ENCODE peak calls at places on chromosomes 16 and 17, in ten cellular contexts. M is neural progenitor cell; N is mucosa of descending colon; B is CD8-positive, alpha-beta T cell; P is stomach; I is GM12865; Z is effector memory CD4-positive, alpha-beta T cell; G is NB4; T is neuronal stem cell; S is LNCaP clone FGC. C is an unnamed sample.

GRCh38 chr16:87841608-87842208 is 27.6 kb downstream of the SLC7A5 start:
- DNase-seq in M (no peak), N (no peak), B (no peak), P (peak), I (no peak), Z (no peak), G (no peak), T (no peak), S (no peak), C (no peak)

GRCh38 chr17:32487460-32488176 is 825 bp downstream of the CDK5R1 start:
- DNase-seq in M (peak), N (peak), B (peak), P (no peak), I (peak), Z (no peak), G (no peak), T (peak), S (peak), C (no peak)

GRCh38 chr17:67520282-67520906 is 143.3 kb downstream of the PITPNC1 start:
- DNase-seq in M (no peak), N (no peak), B (no peak), P (no peak), I (peak), Z (no peak), G (peak), T (no peak), S (no peak), C (no peak)

GRCh38 chr16:84874553-84874952 is 54.8 kb downstream of the CRISPLD2 start:
- DNase-seq in M (no peak), N (no peak), B (no peak), P (no peak), I (no peak), Z (no peak), G (no peak), T (no peak), S (no peak), C (no peak)

GRCh38 chr17:79185671-79186070 is 111.0 kb downstream of the ENGASE start:
- DNase-seq in M (no peak), N (no peak), B (no peak), P (no peak), I (no peak), Z (no peak), G (no peak), T (no peak), S (no peak), C (no peak)

GRCh38 chr17:62193297-62193696 is 128.2 kb upstream of the MED13 start:
- DNase-seq in M (no peak), N (no peak), B (no peak), P (no peak), I (no peak), Z (no peak), G (no peak), T (no peak), S (no peak), C (no peak)

GRCh38 chr17:60252459-60252858 is 102.7 kb downstream of the CA4 start:
- DNase-seq in M (no peak), N (no peak), B (no peak), P (no peak), I (no peak), Z (no peak), G (no peak), T (no peak), S (no peak), C (no peak)

GRCh38 chr17:75539969-75540729 is 14.7 kb downstream of the LLGL2 start:
- DNase-seq in M (no peak), N (no peak), B (no peak), P (no peak), I (no peak), Z (no peak), G (no peak), T (no peak), S (no peak), C (no peak)

GRCh38 chr16:69906838-69907301 is 44.3 kb upstream of the CLEC18A start:
- DNase-seq in M (no peak), N (no peak), B (no peak), P (no peak), I (no peak), Z (no peak), G (no peak), T (no peak), S (no peak), C (no peak)

GRCh38 chr17:56973520-56973919 is 4.4 kb upstream of the SCPEP1 start:
- DNase-seq in M (no peak), N (no peak), B (no peak), P (no peak), I (no peak), Z (no peak), G (no peak), T (no peak), S (peak), C (no peak)

GRCh38 chr17:9850151-9850550 is 24.4 kb downstream of the GLP2R start:
- DNase-seq in M (no peak), N (no peak), B (no peak), P (no peak), I (no peak), Z (no peak), G (no peak), T (no peak), S (no peak), C (no peak)

GRCh38 chr17:30920683-30921543 is 832 bp upstream of the ADAP2 start:
- DNase-seq in M (no peak), N (no peak), B (no peak), P (no peak), I (no peak), Z (no peak), G (no peak), T (no peak), S (no peak), C (no peak)

GRCh38 chr16:54432481-54433229 is 146.1 kb upstream of the IRX3 start:
- DNase-seq in M (peak), N (no peak), B (no peak), P (no peak), I (no peak), Z (no peak), G (no peak), T (peak), S (no peak), C (no peak)

GRCh38 chr16:25177831-25178688 is 38.7 kb upstream of the AQP8 start:
- DNase-seq in M (no peak), N (peak), B (no peak), P (no peak), I (no peak), Z (no peak), G (peak), T (no peak), S (no peak), C (no peak)

GRCh38 chr17:65332375-65332774 is 195.2 kb downstream of the RGS9 start:
- DNase-seq in M (no peak), N (no peak), B (no peak), P (no peak), I (no peak), Z (no peak), G (no peak), T (no peak), S (no peak), C (no peak)

GRCh38 chr16:23694707-23695373 is 16.2 kb downstream of the PLK1 start:
- DNase-seq in M (peak), N (no peak), B (no peak), P (no peak), I (peak), Z (no peak), G (no peak), T (peak), S (no peak), C (no peak)

GRCh38 chr16:3669067-3669466 is 14.6 kb downstream of the DNASE1 start:
- DNase-seq in M (no peak), N (no peak), B (no peak), P (no peak), I (no peak), Z (no peak), G (peak), T (no peak), S (no peak), C (no peak)

GRCh38 chr17:8292639-8293395 is 2.4 kb downstream of the SLC25A35 start:
- DNase-seq in M (no peak), N (no peak), B (no peak), P (no peak), I (peak), Z (no peak), G (peak), T (no peak), S (no peak), C (no peak)

GRCh38 chr17:8289103-8289397 is 580 bp downstream of the RANGRF start:
- DNase-seq in M (peak), N (peak), B (no peak), P (no peak), I (no peak), Z (no peak), G (no peak), T (no peak), S (no peak), C (no peak)

GRCh38 chr17:8294814-8295316 is 335 bp downstream of the SLC25A35 start:
- DNase-seq in M (peak), N (no peak), B (no peak), P (no peak), I (peak), Z (no peak), G (no peak), T (no peak), S (no peak), C (no peak)

GRCh38 chr17:8290043-8290442 is 1.6 kb downstream of the RANGRF start:
- DNase-seq in M (no peak), N (no peak), B (no peak), P (no peak), I (no peak), Z (no peak), G (peak), T (no peak), S (no peak), C (no peak)

GRCh38 chr17:8294361-8294760 is 839 bp downstream of the SLC25A35 start:
- DNase-seq in M (no peak), N (peak), B (no peak), P (no peak), I (no peak), Z (no peak), G (no peak), T (no peak), S (no peak), C (no peak)
- H3K4me3 ChIP-seq in M (peak), N (no peak), B (no peak), P (peak), I (no peak), Z (no peak), G (no peak), T (peak), S (no peak), C (peak)

DNA sequence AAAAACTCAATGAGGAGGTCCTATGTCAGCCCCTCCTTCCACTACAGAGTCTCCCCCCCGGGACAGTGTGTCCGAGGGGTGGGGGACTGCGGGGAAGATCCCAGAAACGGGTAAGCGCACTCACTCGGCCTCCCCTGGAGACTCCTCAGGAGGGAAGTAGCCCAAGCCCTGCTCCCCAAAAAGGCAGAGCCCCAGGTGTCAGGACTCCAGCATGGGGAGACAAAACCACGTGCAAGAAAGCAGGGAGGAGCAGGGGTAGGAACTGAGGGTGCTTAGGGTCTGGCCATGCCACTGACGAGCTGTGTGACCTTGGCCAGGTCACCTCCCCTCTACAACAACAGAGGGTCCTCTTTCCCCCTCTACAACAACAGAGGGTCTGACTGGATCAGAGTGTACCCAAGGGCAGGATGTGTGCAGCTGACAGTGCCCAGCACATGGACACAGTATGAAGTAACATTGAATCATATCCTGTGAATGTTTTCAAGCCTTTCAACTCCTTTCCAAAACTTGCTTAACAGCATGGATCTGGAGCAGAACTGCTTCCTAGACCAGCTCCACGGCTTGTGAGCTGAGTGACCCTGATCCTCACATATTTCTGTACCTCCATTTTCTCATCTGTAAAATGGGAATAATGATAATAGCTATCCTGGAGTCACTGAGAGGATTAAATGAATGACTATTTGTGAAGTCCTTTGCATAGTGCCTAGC is 2.1 kb upstream of the NAGS start:
- DNase-seq in M (no peak), N (no peak), B (no peak), P (no peak), I (no peak), Z (no peak), G (peak), T (no peak), S (no peak), C (no peak)
- H3K4me3 ChIP-seq in M (no peak), N (no peak), B (no peak), P (no peak), I (no peak), Z (no peak), G (no peak), T (no peak), S (no peak), C (no peak)

GRCh38 chr17:39738568-39738901 is 797 bp downstream of the GRB7 start:
- DNase-seq in M (peak), N (peak), B (peak), P (peak), I (no peak), Z (peak), G (no peak), T (no peak), S (no peak), C (no peak)
- H3K4me3 ChIP-seq in M (peak), N (peak), B (no peak), P (peak), I (no peak), Z (no peak), G (no peak), T (no peak), S (peak), C (no peak)

GRCh38 chr16:1548234-1548633 is 14.8 kb downstream of the TMEM204 start:
- DNase-seq in M (no peak), N (no peak), B (no peak), P (no peak), I (no peak), Z (no peak), G (no peak), T (no peak), S (peak), C (no peak)

GRCh38 chr16:1546430-1546829 is 13.0 kb downstream of the TMEM204 start:
- DNase-seq in M (no peak), N (no peak), B (no peak), P (no peak), I (no peak), Z (no peak), G (no peak), T (no peak), S (no peak), C (no peak)

GRCh38 chr16:1542533-1542932 is 9.1 kb downstream of the TMEM204 start:
- DNase-seq in M (no peak), N (no peak), B (no peak), P (no peak), I (no peak), Z (no peak), G (no peak), T (no peak), S (no peak), C (no peak)

GRCh38 chr16:1543085-1543896 is 9.8 kb downstream of the TMEM204 start:
- DNase-seq in M (peak), N (no peak), B (peak), P (peak), I (peak), Z (no peak), G (peak), T (no peak), S (no peak), C (no peak)

GRCh38 chr16:1545044-1545736 is 11.7 kb downstream of the TMEM204 start:
- DNase-seq in M (no peak), N (no peak), B (no peak), P (no peak), I (peak), Z (no peak), G (no peak), T (no peak), S (no peak), C (no peak)
- H3K4me3 ChIP-seq in M (no peak), N (no peak), B (no peak), P (no peak), I (no peak), Z (no peak), G (no peak), T (no peak), S (no peak), C (no peak)

GRCh38 chr17:27559506-27559931 is 71.5 kb upstream of the LGALS9 start:
- DNase-seq in M (no peak), N (no peak), B (no peak), P (no peak), I (no peak), Z (no peak), G (no peak), T (no peak), S (no peak), C (no peak)
- H3K4me3 ChIP-seq in M (no peak), N (no peak), B (no peak), P (peak), I (no peak), Z (no peak), G (no peak), T (no peak), S (no peak), C (no peak)

C was measured in Jurkat, Clone E6-1.